ENCODE peak calls at places on chromosomes 5 and 9, in seven cellular contexts. One of them, this sample, is unnamed.

GRCh38 chr9:120571443-120572257 is 8.3 kb downstream of the CDK5RAP2 start:
- DNase-seq in spleen: no peak
- DNase-seq in NB4: no peak
- DNase-seq in cardiac muscle cell: peak; percentile 51
- DNase-seq in heart left ventricle: peak; percentile 83
- DNase-seq in epithelial cell of esophagus: no peak
- DNase-seq in fibroblast of the aortic adventitia: peak; percentile 90
- DNase-seq in this sample: peak; percentile 88

GRCh38 chr9:81125446-81126092 is 563.8 kb downstream of the TLE1 start:
- DNase-seq in spleen: no peak
- DNase-seq in NB4: peak; percentile 88
- DNase-seq in cardiac muscle cell: peak; percentile 52
- DNase-seq in heart left ventricle: no peak
- DNase-seq in epithelial cell of esophagus: peak; percentile 86
- DNase-seq in fibroblast of the aortic adventitia: peak; percentile 6
- DNase-seq in this sample: peak; percentile 6

GRCh38 chr9:122382901-122383850 is 12.4 kb downstream of the PTGS1 start:
- DNase-seq in spleen: no peak
- DNase-seq in NB4: no peak
- DNase-seq in cardiac muscle cell: peak; percentile 87
- DNase-seq in heart left ventricle: no peak
- DNase-seq in epithelial cell of esophagus: peak; percentile 43
- DNase-seq in fibroblast of the aortic adventitia: peak; percentile 95
- DNase-seq in this sample: no peak

GRCh38 chr5:67221487-67222242 is 25.1 kb upstream of the CD180 start:
- DNase-seq in spleen: peak; percentile 73
- DNase-seq in NB4: no peak
- DNase-seq in cardiac muscle cell: no peak
- DNase-seq in heart left ventricle: no peak
- DNase-seq in epithelial cell of esophagus: no peak
- DNase-seq in fibroblast of the aortic adventitia: no peak
- DNase-seq in this sample: no peak

GRCh38 chr5:159010611-159011497 is 88.9 kb downstream of the EBF1 start:
- DNase-seq in spleen: peak; percentile 80
- DNase-seq in NB4: no peak
- DNase-seq in cardiac muscle cell: peak; percentile 51
- DNase-seq in heart left ventricle: peak; percentile 54
- DNase-seq in epithelial cell of esophagus: no peak
- DNase-seq in fibroblast of the aortic adventitia: peak; percentile 51
- DNase-seq in this sample: peak; percentile 74

GRCh38 chr5:133785182-133785581 is 172.8 kb upstream of the FSTL4 start:
- DNase-seq in spleen: no peak
- DNase-seq in NB4: no peak
- DNase-seq in cardiac muscle cell: no peak
- DNase-seq in heart left ventricle: no peak
- DNase-seq in epithelial cell of esophagus: peak; percentile 8
- DNase-seq in fibroblast of the aortic adventitia: no peak
- DNase-seq in this sample: no peak

GRCh38 chr5:172768573-172769323 is 2.2 kb downstream of the DUSP1 start:
- DNase-seq in spleen: peak; percentile 86
- DNase-seq in NB4: no peak
- DNase-seq in cardiac muscle cell: peak; percentile 76
- DNase-seq in heart left ventricle: peak; percentile 35
- DNase-seq in epithelial cell of esophagus: peak; percentile 37
- DNase-seq in fibroblast of the aortic adventitia: peak; percentile 75
- DNase-seq in this sample: peak; percentile 73

GRCh38 chr5:433836-434235 is 9.1 kb upstream of the EXOC3 start:
- DNase-seq in spleen: peak; percentile 65
- DNase-seq in NB4: no peak
- DNase-seq in cardiac muscle cell: no peak
- DNase-seq in heart left ventricle: no peak
- DNase-seq in epithelial cell of esophagus: no peak
- DNase-seq in fibroblast of the aortic adventitia: no peak
- DNase-seq in this sample: no peak

GRCh38 chr9:14303526-14303925 is 10.4 kb downstream of the NFIB start:
- DNase-seq in spleen: no peak
- DNase-seq in NB4: no peak
- DNase-seq in cardiac muscle cell: no peak
- DNase-seq in heart left ventricle: no peak
- DNase-seq in epithelial cell of esophagus: no peak
- DNase-seq in fibroblast of the aortic adventitia: no peak
- DNase-seq in this sample: no peak

GRCh38 chr9:96020300-96020821 is 144.9 kb downstream of the ERCC6L2 start:
- DNase-seq in spleen: no peak
- DNase-seq in NB4: no peak
- DNase-seq in cardiac muscle cell: no peak
- DNase-seq in heart left ventricle: no peak
- DNase-seq in epithelial cell of esophagus: no peak
- DNase-seq in fibroblast of the aortic adventitia: no peak
- DNase-seq in this sample: no peak

GRCh38 chr5:145983461-145983860 is 47.1 kb downstream of the SH3RF2 start:
- DNase-seq in spleen: no peak
- DNase-seq in NB4: no peak
- DNase-seq in cardiac muscle cell: no peak
- DNase-seq in heart left ventricle: peak; percentile 31
- DNase-seq in epithelial cell of esophagus: no peak
- DNase-seq in fibroblast of the aortic adventitia: no peak
- DNase-seq in this sample: no peak

GRCh38 chr9:4499917-4500316 is 9.6 kb downstream of the SLC1A1 start:
- DNase-seq in spleen: no peak
- DNase-seq in NB4: no peak
- DNase-seq in cardiac muscle cell: no peak
- DNase-seq in heart left ventricle: peak; percentile 33
- DNase-seq in epithelial cell of esophagus: no peak
- DNase-seq in fibroblast of the aortic adventitia: no peak
- DNase-seq in this sample: no peak

GRCh38 chr9:74643303-74643933 is 146.3 kb downstream of the RORB start:
- DNase-seq in spleen: no peak
- DNase-seq in NB4: no peak
- DNase-seq in cardiac muscle cell: no peak
- DNase-seq in heart left ventricle: no peak
- DNase-seq in epithelial cell of esophagus: peak; percentile 8
- DNase-seq in fibroblast of the aortic adventitia: no peak
- DNase-seq in this sample: no peak

GRCh38 chr9:96203867-96204412 is 98.0 kb downstream of the HSD17B3 start:
- DNase-seq in spleen: no peak
- DNase-seq in NB4: no peak
- DNase-seq in cardiac muscle cell: peak; percentile 13
- DNase-seq in heart left ventricle: no peak
- DNase-seq in epithelial cell of esophagus: no peak
- DNase-seq in fibroblast of the aortic adventitia: no peak
- DNase-seq in this sample: no peak

GRCh38 chr5:115246361-115246991 is 16.2 kb downstream of the PGGT1B start:
- DNase-seq in spleen: no peak
- DNase-seq in NB4: peak; percentile 63
- DNase-seq in cardiac muscle cell: peak; percentile 58
- DNase-seq in heart left ventricle: no peak
- DNase-seq in epithelial cell of esophagus: peak; percentile 50
- DNase-seq in fibroblast of the aortic adventitia: peak; percentile 60
- DNase-seq in this sample: peak; percentile 45

GRCh38 chr5:168329302-168329701 is 37.9 kb downstream of the WWC1 start:
- DNase-seq in spleen: no peak
- DNase-seq in NB4: no peak
- DNase-seq in cardiac muscle cell: no peak
- DNase-seq in heart left ventricle: no peak
- DNase-seq in epithelial cell of esophagus: no peak
- DNase-seq in fibroblast of the aortic adventitia: no peak
- DNase-seq in this sample: peak; percentile 46

GRCh38 chr5:141940695-141941271 is 17.1 kb downstream of the DELE1 start:
- DNase-seq in spleen: no peak
- DNase-seq in NB4: peak; percentile 56
- DNase-seq in cardiac muscle cell: peak; percentile 29
- DNase-seq in heart left ventricle: peak; percentile 36
- DNase-seq in epithelial cell of esophagus: no peak
- DNase-seq in fibroblast of the aortic adventitia: peak; percentile 58
- DNase-seq in this sample: peak; percentile 83

GRCh38 chr5:74500037-74500917 is 140.3 kb downstream of the ENC1 start:
- DNase-seq in spleen: no peak
- DNase-seq in NB4: no peak
- DNase-seq in cardiac muscle cell: no peak
- DNase-seq in heart left ventricle: no peak
- DNase-seq in epithelial cell of esophagus: no peak
- DNase-seq in fibroblast of the aortic adventitia: no peak
- DNase-seq in this sample: no peak

GRCh38 chr9:109190151-109190550 is 23.1 kb upstream of the FRRS1L start:
- DNase-seq in spleen: no peak
- DNase-seq in NB4: no peak
- DNase-seq in cardiac muscle cell: peak; percentile 15
- DNase-seq in heart left ventricle: no peak
- DNase-seq in epithelial cell of esophagus: peak; percentile 47
- DNase-seq in fibroblast of the aortic adventitia: no peak
- DNase-seq in this sample: no peak

GRCh38 chr9:98101416-98101815 is 17.6 kb downstream of the TRIM14 start:
- DNase-seq in spleen: no peak
- DNase-seq in NB4: no peak
- DNase-seq in cardiac muscle cell: no peak
- DNase-seq in heart left ventricle: no peak
- DNase-seq in epithelial cell of esophagus: no peak
- DNase-seq in fibroblast of the aortic adventitia: no peak
- DNase-seq in this sample: no peak

GRCh38 chr5:103139264-103139865 is 19.3 kb downstream of the PPIP5K2 start:
- DNase-seq in spleen: peak; percentile 87
- DNase-seq in NB4: peak; percentile 78
- DNase-seq in cardiac muscle cell: peak; percentile 84
- DNase-seq in heart left ventricle: peak; percentile 72
- DNase-seq in epithelial cell of esophagus: peak; percentile 81
- DNase-seq in fibroblast of the aortic adventitia: peak; percentile 82
- DNase-seq in this sample: peak; percentile 76

GRCh38 chr9:4147476-4148214 is 152.2 kb downstream of the GLIS3 start:
- DNase-seq in spleen: no peak
- DNase-seq in NB4: no peak
- DNase-seq in cardiac muscle cell: peak; percentile 28
- DNase-seq in heart left ventricle: no peak
- DNase-seq in epithelial cell of esophagus: no peak
- DNase-seq in fibroblast of the aortic adventitia: no peak
- DNase-seq in this sample: peak; percentile 38

GRCh38 chr5:65043843-65044359 is 275.2 kb downstream of the CWC27 start:
- DNase-seq in spleen: no peak
- DNase-seq in NB4: no peak
- DNase-seq in cardiac muscle cell: no peak
- DNase-seq in heart left ventricle: no peak
- DNase-seq in epithelial cell of esophagus: no peak
- DNase-seq in fibroblast of the aortic adventitia: no peak
- DNase-seq in this sample: no peak

GRCh38 chr5:124866355-124867063 is 120.1 kb upstream of the ZNF608 start:
- DNase-seq in spleen: no peak
- DNase-seq in NB4: no peak
- DNase-seq in cardiac muscle cell: no peak
- DNase-seq in heart left ventricle: no peak
- DNase-seq in epithelial cell of esophagus: no peak
- DNase-seq in fibroblast of the aortic adventitia: no peak
- DNase-seq in this sample: no peak

GRCh38 chr9:875119-875962 is 33.8 kb downstream of the DMRT1 start:
- DNase-seq in spleen: no peak
- DNase-seq in NB4: no peak
- DNase-seq in cardiac muscle cell: no peak
- DNase-seq in heart left ventricle: no peak
- DNase-seq in epithelial cell of esophagus: no peak
- DNase-seq in fibroblast of the aortic adventitia: no peak
- DNase-seq in this sample: no peak

GRCh38 chr5:10524376-10525123 is 39.3 kb upstream of the ANKRD33B start:
- DNase-seq in spleen: no peak
- DNase-seq in NB4: no peak
- DNase-seq in cardiac muscle cell: peak; percentile 49
- DNase-seq in heart left ventricle: no peak
- DNase-seq in epithelial cell of esophagus: no peak
- DNase-seq in fibroblast of the aortic adventitia: peak; percentile 92
- DNase-seq in this sample: peak; percentile 94

GRCh38 chr5:120582635-120583034 is 118.5 kb downstream of the PRR16 start:
- DNase-seq in spleen: no peak
- DNase-seq in NB4: no peak
- DNase-seq in cardiac muscle cell: no peak
- DNase-seq in heart left ventricle: no peak
- DNase-seq in epithelial cell of esophagus: no peak
- DNase-seq in fibroblast of the aortic adventitia: no peak
- DNase-seq in this sample: no peak

GRCh38 chr5:125409101-125409495 is 662.7 kb upstream of the ZNF608 start:
- DNase-seq in spleen: no peak
- DNase-seq in NB4: no peak
- DNase-seq in cardiac muscle cell: peak; percentile 38
- DNase-seq in heart left ventricle: no peak
- DNase-seq in epithelial cell of esophagus: peak; percentile 61
- DNase-seq in fibroblast of the aortic adventitia: no peak
- DNase-seq in this sample: no peak

GRCh38 chr9:33128570-33128969 is 38.6 kb downstream of the B4GALT1 start:
- DNase-seq in spleen: peak; percentile 62
- DNase-seq in NB4: no peak
- DNase-seq in cardiac muscle cell: no peak
- DNase-seq in heart left ventricle: no peak
- DNase-seq in epithelial cell of esophagus: no peak
- DNase-seq in fibroblast of the aortic adventitia: no peak
- DNase-seq in this sample: no peak

GRCh38 chr9:88773627-88774244 is 217.5 kb upstream of the S1PR3 start:
- DNase-seq in spleen: no peak
- DNase-seq in NB4: peak; percentile 73
- DNase-seq in cardiac muscle cell: peak; percentile 73
- DNase-seq in heart left ventricle: no peak
- DNase-seq in epithelial cell of esophagus: no peak
- DNase-seq in fibroblast of the aortic adventitia: peak; percentile 56
- DNase-seq in this sample: peak; percentile 64
- TF ChIP-seq CTCF in spleen: no peak
- TF ChIP-seq CTCF in NB4: peak; percentile 12
- TF ChIP-seq CTCF in cardiac muscle cell: peak; percentile 46
- TF ChIP-seq CTCF in heart left ventricle: peak; percentile 18
- TF ChIP-seq CTCF in epithelial cell of esophagus: no peak
- TF ChIP-seq CTCF in fibroblast of the aortic adventitia: peak; percentile 54
- TF ChIP-seq CTCF in this sample: peak; percentile 39

GRCh38 chr5:155259648-155260047 is 246.1 kb downstream of the KIF4B start:
- DNase-seq in spleen: no peak
- DNase-seq in NB4: peak; percentile 75
- DNase-seq in cardiac muscle cell: no peak
- DNase-seq in heart left ventricle: no peak
- DNase-seq in epithelial cell of esophagus: no peak
- DNase-seq in fibroblast of the aortic adventitia: no peak
- DNase-seq in this sample: no peak
- H3K4me3 ChIP-seq in spleen: no peak overlapping the region
- H3K4me3 ChIP-seq in NB4: no peak overlapping the region
- H3K4me3 ChIP-seq in cardiac muscle cell: no peak overlapping the region
- H3K4me3 ChIP-seq in heart left ventricle: no peak overlapping the region
- H3K4me3 ChIP-seq in epithelial cell of esophagus: no peak overlapping the region
- H3K4me3 ChIP-seq in fibroblast of the aortic adventitia: no peak overlapping the region
- H3K4me3 ChIP-seq in this sample: no peak overlapping the region

GRCh38 chr5:135891804-135892203 is 3.8 kb downstream of the IL9 start:
- DNase-seq in spleen: no peak
- DNase-seq in NB4: peak; percentile 17
- DNase-seq in cardiac muscle cell: no peak
- DNase-seq in heart left ventricle: no peak
- DNase-seq in epithelial cell of esophagus: no peak
- DNase-seq in fibroblast of the aortic adventitia: no peak
- DNase-seq in this sample: no peak
- TF ChIP-seq CTCF in spleen: no peak
- TF ChIP-seq CTCF in NB4: no peak
- TF ChIP-seq CTCF in cardiac muscle cell: peak; percentile 24
- TF ChIP-seq CTCF in heart left ventricle: no peak
- TF ChIP-seq CTCF in epithelial cell of esophagus: no peak
- TF ChIP-seq CTCF in fibroblast of the aortic adventitia: peak; percentile 35
- TF ChIP-seq CTCF in this sample: peak; percentile 31

DNA sequence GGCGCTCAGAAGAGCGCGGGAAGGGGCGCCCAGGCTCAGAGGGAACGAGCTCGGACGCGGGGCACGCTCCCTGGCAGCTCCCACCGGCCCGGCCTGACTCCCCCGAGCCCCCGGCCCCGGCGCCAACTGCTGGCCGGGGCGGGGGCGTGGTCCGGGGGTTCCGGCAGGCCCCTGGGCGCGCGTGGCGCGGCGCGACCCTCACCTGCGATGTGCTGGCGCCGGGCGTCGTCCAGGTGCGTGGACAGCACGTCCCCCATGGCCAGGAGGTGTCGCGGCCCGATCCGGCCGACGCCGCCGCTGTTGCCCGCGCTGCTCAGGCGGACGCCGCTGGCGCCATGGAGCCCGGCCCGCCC is 43.5 kb upstream of the STXBP1 start:
- DNase-seq in spleen: no peak
- DNase-seq in NB4: peak; percentile 38
- DNase-seq in cardiac muscle cell: no peak
- DNase-seq in heart left ventricle: no peak
- DNase-seq in epithelial cell of esophagus: no peak
- DNase-seq in fibroblast of the aortic adventitia: no peak
- DNase-seq in this sample: no peak
- H3K4me3 ChIP-seq in spleen: peak overlapping the region; percentile 67
- H3K4me3 ChIP-seq in NB4: peak overlapping the region; percentile 62
- H3K4me3 ChIP-seq in cardiac muscle cell: peak overlapping the region; percentile 95
- H3K4me3 ChIP-seq in heart left ventricle: peak overlapping the region; percentile 87
- H3K4me3 ChIP-seq in epithelial cell of esophagus: peak overlapping the region; percentile 88
- H3K4me3 ChIP-seq in fibroblast of the aortic adventitia: peak overlapping the region; percentile 91
- H3K4me3 ChIP-seq in this sample: peak overlapping the region; percentile 89

This sample was measured in astrocyte of the spinal cord.